ENCODE peak calls at places on chromosomes 2 and 18, in seven cellular contexts. R, J, D, C, W, L and V are unnamed samples.

GRCh38 chr2:9263388-9263787 is 56.8 kb downstream of the ASAP2 start:
- DNase-seq in R (no peak), J (peak; percentile 79), D (no peak), C (no peak), W (no peak), L (no peak), V (no peak)

GRCh38 chr2:62873603-62874002 is 168.1 kb downstream of the EHBP1 start:
- DNase-seq in R (no peak), J (no peak), D (no peak), C (no peak), W (no peak), L (no peak), V (no peak)

GRCh38 chr2:14524041-14524802 is 108.3 kb upstream of the LRATD1 start:
- DNase-seq in R (no peak), J (no peak), D (no peak), C (no peak), W (no peak), L (no peak), V (no peak)

GRCh38 chr2:185127412-185127811 is 529.1 kb downstream of the ZNF804A start:
- DNase-seq in R (no peak), J (no peak), D (no peak), C (no peak), W (no peak), L (no peak), V (no peak)

GRCh38 chr2:75276093-75277055 is 77.1 kb upstream of the TACR1 start:
- DNase-seq in R (no peak), J (no peak), D (no peak), C (peak; percentile 32), W (no peak), L (peak; percentile 11), V (no peak)

GRCh38 chr2:1051075-1051474 is 100.4 kb downstream of the SNTG2 start:
- DNase-seq in R (peak; percentile 18), J (peak; percentile 44), D (no peak), C (peak; percentile 82), W (no peak), L (peak; percentile 10), V (no peak)

GRCh38 chr2:222423632-222424280 is 587 bp upstream of the SGPP2 start:
- DNase-seq in R (no peak), J (no peak), D (peak; percentile 82), C (peak; percentile 41), W (no peak), L (no peak), V (no peak)

GRCh38 chr2:108297436-108298141 is 8.9 kb downstream of the SULT1C2 start:
- DNase-seq in R (no peak), J (no peak), D (no peak), C (no peak), W (no peak), L (no peak), V (no peak)

GRCh38 chr2:234536218-234536989 is 39.5 kb upstream of the ARL4C start:
- DNase-seq in R (no peak), J (peak; percentile 69), D (no peak), C (no peak), W (no peak), L (no peak), V (no peak)

GRCh38 chr18:50662775-50663383 is 103.0 kb downstream of the MAPK4 start:
- DNase-seq in R (no peak), J (peak; percentile 24), D (no peak), C (no peak), W (no peak), L (no peak), V (no peak)

GRCh38 chr2:120754067-120754960 is 18.6 kb downstream of the GLI2 start:
- DNase-seq in R (no peak), J (peak; percentile 81), D (no peak), C (no peak), W (no peak), L (no peak), V (no peak)

GRCh38 chr2:27085670-27086089 is 892 bp upstream of the KHK start:
- DNase-seq in R (no peak), J (peak; percentile 83), D (no peak), C (peak; percentile 65), W (peak; percentile 54), L (no peak), V (peak; percentile 42)

GRCh38 chr2:205177505-205177904 is 504.8 kb upstream of the NRP2 start:
- DNase-seq in R (no peak), J (no peak), D (no peak), C (no peak), W (no peak), L (no peak), V (no peak)

GRCh38 chr2:86000131-86000937 is 105.4 kb downstream of the POLR1A start:
- DNase-seq in R (no peak), J (no peak), D (no peak), C (no peak), W (peak; percentile 37), L (no peak), V (no peak)

GRCh38 chr18:33404244-33404873 is 36.2 kb downstream of the CCDC178 start:
- DNase-seq in R (no peak), J (peak; percentile 11), D (no peak), C (peak; percentile 17), W (no peak), L (no peak), V (no peak)

GRCh38 chr2:27131429-27131828 is 3.0 kb downstream of the PREB start:
- DNase-seq in R (no peak), J (no peak), D (no peak), C (no peak), W (no peak), L (no peak), V (no peak)

GRCh38 chr2:59177748-59178147 is 936.6 kb upstream of the FANCL start:
- DNase-seq in R (no peak), J (no peak), D (no peak), C (no peak), W (no peak), L (no peak), V (no peak)

GRCh38 chr2:133674433-133675331 is 106.4 kb upstream of the NCKAP5 start:
- DNase-seq in R (no peak), J (no peak), D (no peak), C (peak; percentile 63), W (no peak), L (peak; percentile 36), V (no peak)

DNA sequence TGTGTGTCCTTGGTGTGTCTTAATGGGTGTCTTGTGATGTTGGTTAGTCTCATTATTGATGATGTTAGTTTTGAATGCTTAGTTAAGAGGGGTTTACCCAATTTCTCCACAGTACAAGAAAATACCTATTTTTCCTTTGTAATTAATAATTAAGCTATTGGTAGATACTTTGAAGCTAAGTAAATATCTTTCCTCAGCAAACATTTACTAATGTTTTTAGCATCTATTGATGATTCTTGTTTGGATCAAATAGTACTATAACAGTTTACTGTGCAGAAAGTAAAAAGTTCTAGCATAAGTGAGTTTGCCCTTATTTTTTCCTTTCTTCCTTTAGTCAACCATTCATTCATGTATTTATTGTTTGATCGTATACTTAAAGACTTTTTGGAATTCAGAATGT is 19.1 kb downstream of the MAP3K20 start:
- DNase-seq in R (no peak), J (no peak), D (no peak), C (no peak), W (no peak), L (no peak), V (no peak)
- H3K36me3 ChIP-seq in R (no peaks in the 10 kb centered on the region), J (peaks cover 27% of the 10 kb centered on the region), D (peaks cover 4% of the 10 kb centered on the region), C (no peaks in the 10 kb centered on the region), W (peaks cover 49% of the 10 kb centered on the region), L (peaks cover 19% of the 10 kb centered on the region), V (peaks cover 25% of the 10 kb centered on the region)

GRCh38 chr18:72634500-72634899 is 90.4 kb upstream of the CBLN2 start:
- DNase-seq in R (no peak), J (no peak), D (no peak), C (no peak), W (no peak), L (no peak), V (no peak)
- H3K4me1 ChIP-seq in R (no peaks in the 10 kb centered on the region), J (no peaks in the 10 kb centered on the region), D (no peaks in the 10 kb centered on the region), C (peaks cover 10% of the 10 kb centered on the region), W (no peaks in the 10 kb centered on the region), L (no peaks in the 10 kb centered on the region), V (no peaks in the 10 kb centered on the region)

DNA sequence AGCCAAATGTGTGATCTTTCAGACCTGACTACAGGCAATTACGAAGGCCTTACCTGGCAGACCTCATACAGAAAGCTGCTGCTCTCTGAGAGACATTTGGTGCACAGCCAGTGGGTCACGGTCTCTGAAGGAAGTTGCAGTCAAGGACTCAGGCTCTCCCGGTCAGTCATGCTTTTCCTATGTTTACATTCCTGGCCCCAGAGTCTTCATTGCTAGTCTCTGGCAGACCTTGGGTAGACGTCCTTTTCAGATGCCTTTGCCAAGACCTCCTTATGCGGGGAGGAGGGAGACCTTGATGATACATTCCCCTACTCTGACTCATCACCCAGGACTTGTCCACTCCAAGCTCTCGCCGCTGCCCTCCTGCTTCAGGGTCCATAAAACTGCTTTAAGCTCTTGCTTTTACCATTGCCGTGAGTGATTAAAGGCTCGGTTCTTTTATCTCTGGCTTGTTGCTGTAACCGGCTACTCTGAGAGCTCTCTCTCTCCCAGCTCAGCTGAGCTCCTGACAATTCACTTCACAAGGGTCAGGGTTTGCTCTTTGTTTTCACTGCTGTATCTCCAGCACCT is 62.0 kb upstream of the SLC35F5 start:
- DNase-seq in R (peak; percentile 83), J (peak; percentile 12), D (no peak), C (peak; percentile 61), W (peak; percentile 51), L (peak; percentile 77), V (peak; percentile 47)
- TF ChIP-seq REST in R (no peak), J (no peak), D (no peak), C (no peak), W (no peak), L (no peak), V (no peak)

GRCh38 chr2:99373144-99373543 is 36.0 kb downstream of the EIF5B start:
- DNase-seq in R (no peak), J (no peak), D (no peak), C (no peak), W (no peak), L (no peak), V (no peak)
- H3K36me3 ChIP-seq in R (peaks cover 30% of the 10 kb centered on the region), J (peaks cover 68% of the 10 kb centered on the region), D (peaks cover 23% of the 10 kb centered on the region), C (peaks cover 36% of the 10 kb centered on the region), W (peaks cover 94% of the 10 kb centered on the region), L (peaks cover 79% of the 10 kb centered on the region), V (peaks cover 36% of the 10 kb centered on the region)

GRCh38 chr2:37623409-37623808 is 48.0 kb downstream of the CDC42EP3 start:
- DNase-seq in R (no peak), J (no peak), D (no peak), C (no peak), W (no peak), L (no peak), V (no peak)
- H3K4me1 ChIP-seq in R (no peaks in the 10 kb centered on the region), J (peaks cover 16% of the 10 kb centered on the region), D (peaks cover 51% of the 10 kb centered on the region), C (no peaks in the 10 kb centered on the region), W (no peaks in the 10 kb centered on the region), L (no peaks in the 10 kb centered on the region), V (no peaks in the 10 kb centered on the region)

GRCh38 chr2:96203130-96204028 is 5.2 kb downstream of the STARD7 start:
- DNase-seq in R (no peak), J (no peak), D (no peak), C (no peak), W (no peak), L (no peak), V (no peak)
- TF ChIP-seq REST in R (no peak), J (no peak), D (no peak), C (no peak), W (no peak), L (no peak), V (no peak)